ENCODE peak calls at places on chromosomes 3 and 15, in four cellular contexts. E, Z, M and L are unnamed samples.

GRCh38 chr3:29071077-29071634 is 209.7 kb upstream of the RBMS3 start:
- DNase-seq in M (no peak), Z (no peak), E (no peak), L (no peak)

GRCh38 chr3:131361464-131362421 is 19.8 kb upstream of the NUDT16 start:
- DNase-seq in M (peak; percentile 30), Z (no peak), E (peak; percentile 55), L (no peak)

GRCh38 chr3:107981471-107982111 is 109.2 kb downstream of the CD47 start:
- DNase-seq in Z (no peak), M (no peak), E (no peak), L (no peak)

GRCh38 chr3:182122779-182123178 is 411.1 kb downstream of the SOX2 start:
- DNase-seq in Z (no peak), E (no peak), M (no peak), L (no peak)

GRCh38 chr3:50112462-50112861 is 23.7 kb downstream of the RBM5 start:
- DNase-seq in Z (no peak), M (no peak), E (no peak), L (no peak)

GRCh38 chr15:33067456-33067855 is 127.1 kb downstream of the FMN1 start:
- DNase-seq in M (no peak), Z (no peak), E (no peak), L (no peak)

GRCh38 chr3:122183521-122183892 is at the start of gene CASR:
- DNase-seq in Z (no peak), M (no peak), E (no peak), L (no peak)

GRCh38 chr3:16130066-16130465 is 44.4 kb upstream of the GALNT15 start:
- DNase-seq in M (no peak), Z (no peak), E (no peak), L (no peak)

GRCh38 chr3:14889943-14890342 is 57.4 kb upstream of the NR2C2 start:
- DNase-seq in E (no peak), M (no peak), Z (no peak), L (no peak)

GRCh38 chr15:39310633-39311032 is 270.2 kb upstream of the THBS1 start:
- DNase-seq in M (no peak), E (peak; percentile 41), Z (no peak), L (no peak)

GRCh38 chr3:183148056-183148455 is 14.5 kb downstream of the LAMP3 start:
- DNase-seq in Z (no peak), M (no peak), E (peak; percentile 31), L (no peak)

GRCh38 chr3:184757010-184757651 is 45.3 kb upstream of the MAGEF1 start:
- DNase-seq in Z (no peak), M (no peak), E (no peak), L (no peak)

GRCh38 chr3:84023842-84024241 is 934.9 kb upstream of the CADM2 start:
- DNase-seq in E (no peak), Z (no peak), M (no peak), L (no peak)

GRCh38 chr3:174776123-174776522 is 83.0 kb upstream of the NAALADL2 start:
- DNase-seq in Z (no peak), M (no peak), E (no peak), L (peak; percentile 6)

GRCh38 chr15:28978661-28979060 is 92.9 kb downstream of the APBA2 start:
- DNase-seq in M (no peak), Z (no peak), E (no peak), L (no peak)

GRCh38 chr15:57227899-57228298 is 148.4 kb upstream of the CGNL1 start:
- DNase-seq in M (no peak), E (no peak), Z (no peak), L (no peak)

GRCh38 chr3:109117939-109118338 is at the start of gene MORC1:
- DNase-seq in E (no peak), Z (no peak), M (no peak), L (no peak)

GRCh38 chr15:64356443-64357040 is 569 bp upstream of the CSNK1G1 start:
- DNase-seq in M (peak; percentile 11), Z (no peak), E (peak; percentile 78), L (no peak)

GRCh38 chr15:81312790-81313543 is 11.0 kb downstream of the STARD5 start:
- DNase-seq in Z (no peak), M (no peak), E (peak; percentile 75), L (no peak)